ENCODE peak calls at places on chromosomes 16 and 17, in nine cellular contexts. P is NCI-H2029; E is NCI-H1092 treated with DMSO at 0.1 percent for 48 hours; X is NB4; Z is H9; W is cardiac muscle cell; T is stimulated activated CD8-positive, alpha-beta memory T cell treated with anti-CD3 and anti-CD28 coated beads, Interleukin-7, amount 100 ng/mL, for 48 hours; F is head of caudate nucleus; R is endothelial cell. Y is an unnamed sample.

GRCh38 chr17:29733151-29733550 is 110.4 kb upstream of the CORO6 start:
- DNase-seq in W (no peak), T (no peak), P (no peak), Z (no peak), E (no peak), R (no peak), F (no peak), X (no peak), Y (no peak)

GRCh38 chr16:66440271-66440802 is 13.2 kb downstream of the BEAN1 start:
- DNase-seq in R (no peak), E (no peak), P (no peak), W (no peak), X (no peak), Z (no peak), F (no peak), T (no peak), Y (no peak)

GRCh38 chr17:62703269-62703775 is 75.9 kb downstream of the MRC2 start:
- DNase-seq in W (no peak), X (no peak), T (no peak), E (no peak), R (no peak), Z (no peak), P (no peak), F (no peak), Y (no peak)

GRCh38 chr17:49515196-49515770 is 20.2 kb downstream of the NGFR start:
- DNase-seq in F (peak), R (no peak), P (no peak), X (peak), Z (peak), T (no peak), W (peak), E (no peak), Y (peak)

GRCh38 chr17:76784926-76785325 is 47.0 kb downstream of the MFSD11 start:
- DNase-seq in X (no peak), Z (no peak), E (no peak), W (no peak), F (no peak), R (no peak), P (no peak), T (no peak), Y (no peak)

GRCh38 chr16:54180421-54181359 is 105.9 kb downstream of the IRX3 start:
- DNase-seq in P (no peak), W (no peak), Z (no peak), F (no peak), X (no peak), T (no peak), R (no peak), E (no peak), Y (no peak)

GRCh38 chr17:44263360-44263902 is 4.5 kb downstream of the SLC4A1 start:
- DNase-seq in E (no peak), F (no peak), X (no peak), Z (no peak), W (no peak), T (no peak), R (no peak), P (no peak), Y (no peak)

GRCh38 chr16:27455700-27456099 is 53.7 kb downstream of the IL21R start:
- DNase-seq in E (no peak), R (peak), F (no peak), Z (no peak), T (no peak), W (no peak), P (no peak), X (no peak), Y (no peak)

GRCh38 chr16:10694306-10694705 is 424 bp downstream of the TEKT5 start:
- DNase-seq in Z (no peak), R (no peak), X (no peak), W (no peak), E (no peak), T (no peak), P (no peak), F (no peak), Y (no peak)

GRCh38 chr17:2798679-2799078 is 2.4 kb downstream of the RAP1GAP2 start:
- DNase-seq in P (no peak), X (no peak), E (no peak), Z (peak), W (no peak), T (no peak), R (no peak), F (no peak), Y (no peak)

GRCh38 chr16:30053376-30054015 is 12.1 kb upstream of the ALDOA start:
- DNase-seq in W (no peak), T (no peak), Z (no peak), P (no peak), R (no peak), F (no peak), X (peak), E (no peak), Y (no peak)

GRCh38 chr17:75194879-75195278 is 10.6 kb upstream of the NUP85 start:
- DNase-seq in T (no peak), E (no peak), W (no peak), F (no peak), P (no peak), R (no peak), Z (no peak), X (no peak), Y (no peak)

GRCh38 chr17:83196973-83197880 is 117.8 kb downstream of the METRNL start:
- DNase-seq in W (no peak), E (no peak), F (no peak), Z (no peak), X (no peak), T (no peak), R (no peak), P (no peak), Y (no peak)

GRCh38 chr16:69703638-69704037 is 22.7 kb downstream of the NQO1 start:
- DNase-seq in W (no peak), R (no peak), E (no peak), T (no peak), F (no peak), P (no peak), X (no peak), Z (no peak), Y (no peak)

GRCh38 chr17:77240976-77241375 is 100.2 kb downstream of the SEC14L1 start:
- DNase-seq in F (no peak), X (no peak), E (no peak), R (no peak), Z (no peak), W (no peak), P (no peak), T (no peak), Y (no peak)